ENCODE peak calls at places on chromosomes 11 and 22, in seven cellular contexts. One of them, this sample, is unnamed. For H3K9me3 and H3K27me3, the result is how much of the 10 kb centered on the place peaks cover.

GRCh38 chr11:67303989-67304411 is 670 bp downstream of the SSH3 start:
- DNase-seq in pancreas: peak
- DNase-seq in upper lobe of right lung: peak
- DNase-seq in iPS DF 6.9: no peak
- DNase-seq in esophagus squamous epithelium: no peak
- DNase-seq in hepatocyte: peak
- DNase-seq in heart right ventricle: peak
- DNase-seq in this sample: peak

GRCh38 chr22:37498289-37498909 is 12.2 kb upstream of the MFNG start:
- DNase-seq in iPS DF 6.9: peak
- DNase-seq in esophagus squamous epithelium: no peak
- DNase-seq in heart right ventricle: no peak
- DNase-seq in upper lobe of right lung: peak
- DNase-seq in hepatocyte: peak
- DNase-seq in pancreas: peak
- DNase-seq in this sample: no peak

GRCh38 chr22:27663812-27664211 is 137.7 kb downstream of the MN1 start:
- DNase-seq in iPS DF 6.9: no peak
- DNase-seq in heart right ventricle: no peak
- DNase-seq in upper lobe of right lung: no peak
- DNase-seq in hepatocyte: no peak
- DNase-seq in pancreas: no peak
- DNase-seq in esophagus squamous epithelium: no peak
- DNase-seq in this sample: no peak

GRCh38 chr11:9231848-9232177 is 33.3 kb downstream of the DENND5A start:
- DNase-seq in iPS DF 6.9: no peak
- DNase-seq in upper lobe of right lung: no peak
- DNase-seq in esophagus squamous epithelium: no peak
- DNase-seq in heart right ventricle: no peak
- DNase-seq in pancreas: no peak
- DNase-seq in hepatocyte: no peak
- DNase-seq in this sample: peak

GRCh38 chr11:96200243-96200642 is 142.8 kb downstream of the MAML2 start:
- DNase-seq in esophagus squamous epithelium: no peak
- DNase-seq in heart right ventricle: no peak
- DNase-seq in pancreas: no peak
- DNase-seq in iPS DF 6.9: no peak
- DNase-seq in upper lobe of right lung: no peak
- DNase-seq in hepatocyte: no peak
- DNase-seq in this sample: no peak

GRCh38 chr11:8103909-8104308 is 22.9 kb downstream of the TUB start:
- DNase-seq in esophagus squamous epithelium: no peak
- DNase-seq in pancreas: no peak
- DNase-seq in heart right ventricle: no peak
- DNase-seq in hepatocyte: peak
- DNase-seq in upper lobe of right lung: no peak
- DNase-seq in iPS DF 6.9: no peak
- DNase-seq in this sample: no peak

GRCh38 chr11:94793002-94793401 is 24.8 kb downstream of the AMOTL1 start:
- DNase-seq in pancreas: no peak
- DNase-seq in esophagus squamous epithelium: no peak
- DNase-seq in upper lobe of right lung: no peak
- DNase-seq in heart right ventricle: no peak
- DNase-seq in iPS DF 6.9: no peak
- DNase-seq in hepatocyte: no peak
- DNase-seq in this sample: no peak

GRCh38 chr11:27672836-27673464 is 27.3 kb downstream of the BDNF start:
- DNase-seq in upper lobe of right lung: no peak
- DNase-seq in iPS DF 6.9: no peak
- DNase-seq in heart right ventricle: no peak
- DNase-seq in pancreas: no peak
- DNase-seq in hepatocyte: peak
- DNase-seq in esophagus squamous epithelium: no peak
- DNase-seq in this sample: no peak

GRCh38 chr11:117861151-117862018 is 15.1 kb downstream of the FXYD6 start:
- DNase-seq in iPS DF 6.9: peak
- DNase-seq in heart right ventricle: peak
- DNase-seq in hepatocyte: peak
- DNase-seq in esophagus squamous epithelium: no peak
- DNase-seq in pancreas: no peak
- DNase-seq in upper lobe of right lung: no peak
- DNase-seq in this sample: no peak

GRCh38 chr11:47415949-47416472 is 7.6 kb downstream of the SLC39A13 start:
- DNase-seq in iPS DF 6.9: no peak
- DNase-seq in pancreas: peak
- DNase-seq in esophagus squamous epithelium: no peak
- DNase-seq in upper lobe of right lung: peak
- DNase-seq in heart right ventricle: peak
- DNase-seq in hepatocyte: peak
- DNase-seq in this sample: peak

GRCh38 chr22:23542933-23543332 is 37.2 kb downstream of the IGLL1 start:
- DNase-seq in esophagus squamous epithelium: no peak
- DNase-seq in upper lobe of right lung: no peak
- DNase-seq in hepatocyte: no peak
- DNase-seq in pancreas: no peak
- DNase-seq in heart right ventricle: no peak
- DNase-seq in iPS DF 6.9: no peak
- DNase-seq in this sample: peak

GRCh38 chr22:45760682-45761081 is 89.0 kb downstream of the ATXN10 start:
- DNase-seq in heart right ventricle: no peak
- DNase-seq in esophagus squamous epithelium: no peak
- DNase-seq in hepatocyte: no peak
- DNase-seq in upper lobe of right lung: no peak
- DNase-seq in pancreas: no peak
- DNase-seq in iPS DF 6.9: no peak
- DNase-seq in this sample: no peak

GRCh38 chr22:45757936-45758335 is 86.3 kb downstream of the ATXN10 start:
- DNase-seq in upper lobe of right lung: no peak
- DNase-seq in iPS DF 6.9: no peak
- DNase-seq in heart right ventricle: no peak
- DNase-seq in hepatocyte: no peak
- DNase-seq in pancreas: no peak
- DNase-seq in esophagus squamous epithelium: no peak
- DNase-seq in this sample: no peak

GRCh38 chr22:45757068-45757467 is 85.4 kb downstream of the ATXN10 start:
- DNase-seq in upper lobe of right lung: no peak
- DNase-seq in esophagus squamous epithelium: no peak
- DNase-seq in hepatocyte: peak
- DNase-seq in iPS DF 6.9: peak
- DNase-seq in heart right ventricle: no peak
- DNase-seq in pancreas: peak
- DNase-seq in this sample: peak

GRCh38 chr22:45756558-45756957 is 84.9 kb downstream of the ATXN10 start:
- DNase-seq in esophagus squamous epithelium: no peak
- DNase-seq in heart right ventricle: no peak
- DNase-seq in iPS DF 6.9: no peak
- DNase-seq in hepatocyte: no peak
- DNase-seq in upper lobe of right lung: no peak
- DNase-seq in pancreas: no peak
- DNase-seq in this sample: no peak

GRCh38 chr22:45758603-45759002 is 87.0 kb downstream of the ATXN10 start:
- DNase-seq in esophagus squamous epithelium: no peak
- DNase-seq in heart right ventricle: no peak
- DNase-seq in pancreas: no peak
- DNase-seq in iPS DF 6.9: no peak
- DNase-seq in hepatocyte: no peak
- DNase-seq in upper lobe of right lung: no peak
- DNase-seq in this sample: no peak
- H3K9me3 ChIP-seq in esophagus squamous epithelium: under half
- H3K9me3 ChIP-seq in heart right ventricle: under half
- H3K9me3 ChIP-seq in pancreas: under half
- H3K9me3 ChIP-seq in iPS DF 6.9: under half
- H3K9me3 ChIP-seq in hepatocyte: under half
- H3K9me3 ChIP-seq in upper lobe of right lung: under half
- H3K9me3 ChIP-seq in this sample: under half

GRCh38 chr11:17720796-17721171 is 1.4 kb downstream of the MYOD1 start:
- DNase-seq in upper lobe of right lung: no peak
- DNase-seq in esophagus squamous epithelium: no peak
- DNase-seq in iPS DF 6.9: no peak
- DNase-seq in heart right ventricle: no peak
- DNase-seq in pancreas: no peak
- DNase-seq in hepatocyte: no peak
- DNase-seq in this sample: no peak

GRCh38 chr11:17719940-17720795 is 797 bp downstream of the MYOD1 start:
- DNase-seq in esophagus squamous epithelium: no peak
- DNase-seq in heart right ventricle: no peak
- DNase-seq in hepatocyte: peak
- DNase-seq in iPS DF 6.9: no peak
- DNase-seq in upper lobe of right lung: no peak
- DNase-seq in pancreas: no peak
- DNase-seq in this sample: no peak

GRCh38 chr11:17721242-17721999 is 2.0 kb downstream of the MYOD1 start:
- DNase-seq in hepatocyte: no peak
- DNase-seq in esophagus squamous epithelium: no peak
- DNase-seq in pancreas: no peak
- DNase-seq in upper lobe of right lung: no peak
- DNase-seq in iPS DF 6.9: no peak
- DNase-seq in heart right ventricle: no peak
- DNase-seq in this sample: no peak

GRCh38 chr11:17724020-17724908 is 4.9 kb downstream of the MYOD1 start:
- DNase-seq in iPS DF 6.9: no peak
- DNase-seq in upper lobe of right lung: no peak
- DNase-seq in esophagus squamous epithelium: no peak
- DNase-seq in hepatocyte: no peak
- DNase-seq in pancreas: no peak
- DNase-seq in heart right ventricle: no peak
- DNase-seq in this sample: no peak

GRCh38 chr11:17722000-17722643 is 2.8 kb downstream of the MYOD1 start:
- DNase-seq in iPS DF 6.9: no peak
- DNase-seq in upper lobe of right lung: no peak
- DNase-seq in pancreas: no peak
- DNase-seq in esophagus squamous epithelium: no peak
- DNase-seq in heart right ventricle: no peak
- DNase-seq in hepatocyte: no peak
- DNase-seq in this sample: no peak
- H3K27me3 ChIP-seq in iPS DF 6.9: half or more
- H3K27me3 ChIP-seq in upper lobe of right lung: half or more
- H3K27me3 ChIP-seq in pancreas: under half
- H3K27me3 ChIP-seq in esophagus squamous epithelium: half or more
- H3K27me3 ChIP-seq in heart right ventricle: half or more
- H3K27me3 ChIP-seq in hepatocyte: half or more
- H3K27me3 ChIP-seq in this sample: half or more

DNA sequence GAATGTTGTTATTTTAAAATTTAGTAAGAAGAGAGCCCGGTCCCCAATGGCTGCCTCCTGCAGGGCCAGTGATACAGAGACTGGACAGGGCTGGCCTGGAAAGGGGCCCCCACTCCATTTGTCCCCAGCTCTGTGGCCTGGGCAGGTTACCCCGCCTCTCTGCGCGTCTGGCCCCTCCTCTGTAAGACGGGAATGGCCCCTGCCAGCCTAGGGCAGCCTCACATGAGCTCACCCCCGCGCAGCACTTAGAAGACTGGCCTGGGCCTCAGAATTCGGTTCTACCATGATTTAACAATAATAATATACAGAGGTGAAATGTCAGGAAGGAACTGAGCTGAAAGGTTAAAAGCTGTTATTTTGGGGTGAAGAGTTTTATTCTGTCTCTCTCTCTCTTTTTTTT is 1.3 kb downstream of the APOBEC3G start:
- DNase-seq in esophagus squamous epithelium: no peak
- DNase-seq in upper lobe of right lung: no peak
- DNase-seq in hepatocyte: no peak
- DNase-seq in pancreas: no peak
- DNase-seq in iPS DF 6.9: no peak
- DNase-seq in heart right ventricle: no peak
- DNase-seq in this sample: no peak
- H3K4me3 ChIP-seq in esophagus squamous epithelium: no peak
- H3K4me3 ChIP-seq in upper lobe of right lung: peak
- H3K4me3 ChIP-seq in hepatocyte: no peak
- H3K4me3 ChIP-seq in pancreas: peak
- H3K4me3 ChIP-seq in iPS DF 6.9: no peak
- H3K4me3 ChIP-seq in heart right ventricle: no peak
- H3K4me3 ChIP-seq in this sample: no peak

GRCh38 chr11:55401011-55401410 is 33.2 kb downstream of the OR4A15 start:
- DNase-seq in upper lobe of right lung: no peak
- DNase-seq in esophagus squamous epithelium: no peak
- DNase-seq in pancreas: no peak
- DNase-seq in heart right ventricle: no peak
- DNase-seq in iPS DF 6.9: no peak
- DNase-seq in hepatocyte: no peak
- DNase-seq in this sample: no peak
- H3K9me3 ChIP-seq in upper lobe of right lung: under half
- H3K9me3 ChIP-seq in esophagus squamous epithelium: under half
- H3K9me3 ChIP-seq in pancreas: under half
- H3K9me3 ChIP-seq in heart right ventricle: under half
- H3K9me3 ChIP-seq in iPS DF 6.9: under half
- H3K9me3 ChIP-seq in hepatocyte: under half
- H3K9me3 ChIP-seq in this sample: under half

GRCh38 chr11:35255514-35255913 is 116.5 kb downstream of the CD44 start:
- DNase-seq in heart right ventricle: no peak
- DNase-seq in upper lobe of right lung: no peak
- DNase-seq in iPS DF 6.9: no peak
- DNase-seq in esophagus squamous epithelium: no peak
- DNase-seq in pancreas: no peak
- DNase-seq in hepatocyte: no peak
- DNase-seq in this sample: no peak

GRCh38 chr11:35250631-35251030 is 111.7 kb downstream of the CD44 start:
- DNase-seq in heart right ventricle: no peak
- DNase-seq in pancreas: no peak
- DNase-seq in upper lobe of right lung: no peak
- DNase-seq in hepatocyte: no peak
- DNase-seq in esophagus squamous epithelium: no peak
- DNase-seq in iPS DF 6.9: no peak
- DNase-seq in this sample: no peak

GRCh38 chr11:35256296-35256695 is 117.3 kb downstream of the CD44 start:
- DNase-seq in upper lobe of right lung: no peak
- DNase-seq in heart right ventricle: no peak
- DNase-seq in esophagus squamous epithelium: no peak
- DNase-seq in pancreas: no peak
- DNase-seq in hepatocyte: no peak
- DNase-seq in iPS DF 6.9: no peak
- DNase-seq in this sample: no peak

GRCh38 chr11:35250192-35250591 is 111.2 kb downstream of the CD44 start:
- DNase-seq in esophagus squamous epithelium: no peak
- DNase-seq in hepatocyte: no peak
- DNase-seq in iPS DF 6.9: no peak
- DNase-seq in heart right ventricle: no peak
- DNase-seq in pancreas: no peak
- DNase-seq in upper lobe of right lung: no peak
- DNase-seq in this sample: no peak

DNA sequence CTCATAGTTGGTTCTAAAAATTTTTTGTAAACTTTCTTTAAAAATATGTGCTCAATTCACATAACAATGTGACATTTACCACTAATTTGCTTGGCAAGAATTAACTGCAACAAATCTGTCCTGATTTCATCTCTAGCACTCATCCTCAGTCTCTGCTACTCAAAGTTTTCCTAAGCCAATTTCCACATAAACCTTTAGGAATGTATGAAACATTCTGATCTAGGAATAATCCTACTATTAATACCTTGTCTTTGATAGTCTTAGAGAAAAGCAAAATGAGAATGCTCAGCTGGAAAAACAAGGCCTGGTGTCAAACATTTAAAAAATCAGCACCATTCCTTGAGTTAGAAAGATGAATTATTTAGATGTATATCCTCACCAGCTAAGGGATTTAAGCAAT is 114.3 kb downstream of the CD44 start:
- DNase-seq in heart right ventricle: no peak
- DNase-seq in iPS DF 6.9: no peak
- DNase-seq in upper lobe of right lung: no peak
- DNase-seq in hepatocyte: no peak
- DNase-seq in esophagus squamous epithelium: no peak
- DNase-seq in pancreas: no peak
- DNase-seq in this sample: no peak
- H3K27me3 ChIP-seq in heart right ventricle: under half
- H3K27me3 ChIP-seq in iPS DF 6.9: under half
- H3K27me3 ChIP-seq in upper lobe of right lung: under half
- H3K27me3 ChIP-seq in hepatocyte: under half
- H3K27me3 ChIP-seq in esophagus squamous epithelium: under half
- H3K27me3 ChIP-seq in pancreas: under half
- H3K27me3 ChIP-seq in this sample: under half

GRCh38 chr11:129323896-129324522 is 51.6 kb upstream of the BARX2 start:
- DNase-seq in heart right ventricle: peak
- DNase-seq in esophagus squamous epithelium: no peak
- DNase-seq in pancreas: peak
- DNase-seq in iPS DF 6.9: no peak
- DNase-seq in upper lobe of right lung: no peak
- DNase-seq in hepatocyte: peak
- DNase-seq in this sample: no peak
- H3K4me3 ChIP-seq in heart right ventricle: no peak
- H3K4me3 ChIP-seq in esophagus squamous epithelium: peak
- H3K4me3 ChIP-seq in pancreas: peak
- H3K4me3 ChIP-seq in iPS DF 6.9: no peak
- H3K4me3 ChIP-seq in upper lobe of right lung: peak
- H3K4me3 ChIP-seq in hepatocyte: no peak
- H3K4me3 ChIP-seq in this sample: no peak

This sample was measured in adrenal gland.